ENCODE peak calls at places on chromosomes 5 and 9, in six cellular contexts. G, I, L, V, E and Z are unnamed samples.

GRCh38 chr5:12566441-12566840 is 662.2 kb upstream of the CTNND2 start:
- DNase-seq in G (no peak), I (no peak), L (peak; percentile 84), V (no peak), E (no peak), Z (no peak)

GRCh38 chr9:108861464-108861863 is 602 bp upstream of the ACTL7A start:
- DNase-seq in G (no peak), I (no peak), L (no peak), V (no peak), E (no peak), Z (no peak)

GRCh38 chr9:134637696-134638502 is 3.7 kb upstream of the COL5A1 start:
- DNase-seq in G (no peak), I (no peak), L (no peak), V (no peak), E (peak; percentile 49), Z (no peak)

GRCh38 chr5:96384353-96384752 is 48.7 kb downstream of the PCSK1 start:
- DNase-seq in G (no peak), I (no peak), L (peak; percentile 97), V (no peak), E (no peak), Z (no peak)

GRCh38 chr9:127545196-127546124 is 66.6 kb upstream of the STXBP1 start:
- DNase-seq in G (peak; percentile 83), I (no peak), L (peak; percentile 90), V (no peak), E (no peak), Z (no peak)

GRCh38 chr5:174064171-174064570 is 18.7 kb downstream of the NSG2 start:
- DNase-seq in G (no peak), I (no peak), L (no peak), V (no peak), E (no peak), Z (no peak)

GRCh38 chr9:19985081-19985480 is 196.2 kb upstream of the SLC24A2 start:
- DNase-seq in G (no peak), I (no peak), L (no peak), V (no peak), E (no peak), Z (no peak)

GRCh38 chr5:177362102-177362868 is 4.6 kb downstream of the RGS14 start:
- DNase-seq in G (peak; percentile 81), I (no peak), L (no peak), V (no peak), E (no peak), Z (no peak)

GRCh38 chr5:15499528-15500325 is at the start of gene FBXL7:
- DNase-seq in G (peak; percentile 80), I (peak; percentile 41), L (peak; percentile 77), V (no peak), E (no peak), Z (no peak)